ENCODE peak calls at places on chromosome 14, in seven cellular contexts. P is HepG2, V is GM12878, L is SK-N-SH, O is HCT116, W is K562, R is H1. Z is an unnamed sample.
A peak's percentile ranks its signal among the peaks of the same experiment; 100 is the strongest.

GRCh38 chr14:78631551-78631950 is 461.4 kb downstream of the NRXN3 start:
- DNase-seq in P (no peak), V (no peak), L (no peak), O (no peak), W (no peak), R (no peak), Z (no peak)

GRCh38 chr14:77197988-77198387 is 16.4 kb downstream of the TMEM63C start:
- DNase-seq in P (no peak), V (no peak), L (no peak), O (no peak), W (no peak), R (no peak), Z (no peak)

GRCh38 chr14:104443391-104444158 is 136.0 kb upstream of the C14orf180 start:
- DNase-seq in P (no peak), V (no peak), L (peak; percentile 63), O (no peak), W (no peak), R (peak; percentile 17), Z (no peak)

GRCh38 chr14:105173901-105174894 is 5.6 kb upstream of the JAG2 start:
- DNase-seq in P (no peak), V (no peak), L (no peak), O (no peak), W (no peak), R (no peak), Z (no peak)

GRCh38 chr14:52735921-52736489 is 6.0 kb downstream of the STYX start:
- DNase-seq in P (no peak), V (no peak), L (no peak), O (no peak), W (peak; percentile 41), R (no peak), Z (no peak)

GRCh38 chr14:52693532-52693931 is 1.8 kb downstream of the ERO1A start:
- DNase-seq in P (no peak), V (no peak), L (no peak), O (no peak), W (no peak), R (no peak), Z (no peak)

GRCh38 chr14:69327507-69327906 is 67.5 kb downstream of the GALNT16 start:
- DNase-seq in P (no peak), V (no peak), L (no peak), O (no peak), W (no peak), R (no peak), Z (no peak)

GRCh38 chr14:70585221-70585620 is 15.2 kb downstream of the MED6 start:
- DNase-seq in P (no peak), V (no peak), L (no peak), O (no peak), W (no peak), R (no peak), Z (no peak)

GRCh38 chr14:44767646-44768173 is 194.0 kb downstream of the KLHL28 start:
- DNase-seq in P (no peak), V (no peak), L (no peak), O (no peak), W (no peak), R (no peak), Z (no peak)

GRCh38 chr14:52730708-52731111 is 744 bp downstream of the STYX start:
- DNase-seq in P (no peak), V (no peak), L (no peak), O (no peak), W (peak; percentile 49), R (no peak), Z (peak; percentile 49)

GRCh38 chr14:75303415-75303814 is 24.8 kb downstream of the FOS start:
- DNase-seq in P (peak; percentile 66), V (no peak), L (peak; percentile 69), O (peak; percentile 60), W (peak; percentile 79), R (no peak), Z (peak; percentile 69)

GRCh38 chr14:92135269-92135668 is 13.5 kb downstream of the CPSF2 start:
- DNase-seq in P (peak; percentile 31), V (no peak), L (peak; percentile 22), O (peak; percentile 35), W (peak; percentile 9), R (no peak), Z (peak; percentile 55)

GRCh38 chr14:48771717-48772116 is 814.5 kb downstream of the RPS29 start:
- DNase-seq in P (no peak), V (no peak), L (no peak), O (no peak), W (no peak), R (no peak), Z (no peak)

GRCh38 chr14:25677111-25677510 is 627.2 kb upstream of the STXBP6 start:
- DNase-seq in P (no peak), V (no peak), L (no peak), O (no peak), W (no peak), R (no peak), Z (no peak)

GRCh38 chr14:32709072-32709471 is 229.6 kb upstream of the NPAS3 start:
- DNase-seq in P (no peak), V (no peak), L (no peak), O (no peak), W (no peak), R (no peak), Z (no peak)

GRCh38 chr14:100900837-100901390 is 2.6 kb downstream of the RTL1 start:
- DNase-seq in P (peak; percentile 72), V (no peak), L (peak; percentile 81), O (peak; percentile 41), W (peak; percentile 75), R (no peak), Z (no peak)

GRCh38 chr14:84520711-84521338 is 1009.1 kb upstream of the FLRT2 start:
- DNase-seq in P (no peak), V (no peak), L (no peak), O (no peak), W (no peak), R (no peak), Z (peak; percentile 91)

GRCh38 chr14:81402123-81402495 is 2.0 kb upstream of the STON2 start:
- DNase-seq in P (no peak), V (no peak), L (no peak), O (no peak), W (peak; percentile 84), R (no peak), Z (no peak)

GRCh38 chr14:64983439-64984310 is 3.0 kb upstream of the FNTB start:
- DNase-seq in P (peak; percentile 45), V (no peak), L (peak; percentile 65), O (peak; percentile 16), W (peak; percentile 57), R (no peak), Z (peak; percentile 79)

GRCh38 chr14:50875359-50876090 is 3.7 kb downstream of the ABHD12B start:
- DNase-seq in P (peak; percentile 96), V (peak; percentile 78), L (no peak), O (no peak), W (no peak), R (no peak), Z (no peak)

GRCh38 chr14:96031691-96032090 is 7.5 kb upstream of the C14orf132 start:
- DNase-seq in P (no peak), V (no peak), L (no peak), O (no peak), W (no peak), R (no peak), Z (no peak)

GRCh38 chr14:96030136-96030760 is 8.9 kb upstream of the C14orf132 start:
- DNase-seq in P (no peak), V (no peak), L (no peak), O (no peak), W (no peak), R (no peak), Z (no peak)

GRCh38 chr14:96029089-96029650 is 10.0 kb upstream of the C14orf132 start:
- DNase-seq in P (no peak), V (no peak), L (no peak), O (no peak), W (no peak), R (no peak), Z (no peak)

GRCh38 chr14:96027356-96028335 is 11.5 kb upstream of the C14orf132 start:
- DNase-seq in P (no peak), V (no peak), L (no peak), O (no peak), W (no peak), R (no peak), Z (no peak)
- TF ChIP-seq JUND in P (no peak), V (no peak), L (no peak), O (no peak), W (no peak), R (no peak), Z (no peak)

GRCh38 chr14:102581193-102581592 is 11.3 kb upstream of the RCOR1 start:
- DNase-seq in P (no peak), V (no peak), L (no peak), O (no peak), W (no peak), R (no peak), Z (no peak)

GRCh38 chr14:102583726-102584125 is 8.7 kb upstream of the RCOR1 start:
- DNase-seq in P (no peak), V (no peak), L (no peak), O (no peak), W (no peak), R (no peak), Z (no peak)

GRCh38 chr14:102586420-102587119 is 5.9 kb upstream of the RCOR1 start:
- DNase-seq in P (no peak), V (no peak), L (no peak), O (no peak), W (no peak), R (no peak), Z (no peak)

GRCh38 chr14:102588821-102589220 is 3.6 kb upstream of the RCOR1 start:
- DNase-seq in P (no peak), V (no peak), L (no peak), O (no peak), W (no peak), R (no peak), Z (no peak)

GRCh38 chr14:102584871-102585869 is 7.3 kb upstream of the RCOR1 start:
- DNase-seq in P (no peak), V (no peak), L (peak; percentile 43), O (no peak), W (peak; percentile 54), R (no peak), Z (no peak)
- TF ChIP-seq JUND in P (no peak), V (no peak), L (no peak), O (no peak), W (peak; percentile 38), R (no peak), Z (no peak)

GRCh38 chr14:37246427-37246829 is 48.7 kb downstream of the MIPOL1 start:
- DNase-seq in P (peak; percentile 86), V (no peak), L (peak; percentile 1), O (peak; percentile 39), W (peak; percentile 54), R (no peak), Z (peak; percentile 87)
- TF ChIP-seq JUND in P (no peak), V (no peak), L (no peak), O (no peak), W (no peak), R (no peak), Z (peak; percentile 92)

DNA sequence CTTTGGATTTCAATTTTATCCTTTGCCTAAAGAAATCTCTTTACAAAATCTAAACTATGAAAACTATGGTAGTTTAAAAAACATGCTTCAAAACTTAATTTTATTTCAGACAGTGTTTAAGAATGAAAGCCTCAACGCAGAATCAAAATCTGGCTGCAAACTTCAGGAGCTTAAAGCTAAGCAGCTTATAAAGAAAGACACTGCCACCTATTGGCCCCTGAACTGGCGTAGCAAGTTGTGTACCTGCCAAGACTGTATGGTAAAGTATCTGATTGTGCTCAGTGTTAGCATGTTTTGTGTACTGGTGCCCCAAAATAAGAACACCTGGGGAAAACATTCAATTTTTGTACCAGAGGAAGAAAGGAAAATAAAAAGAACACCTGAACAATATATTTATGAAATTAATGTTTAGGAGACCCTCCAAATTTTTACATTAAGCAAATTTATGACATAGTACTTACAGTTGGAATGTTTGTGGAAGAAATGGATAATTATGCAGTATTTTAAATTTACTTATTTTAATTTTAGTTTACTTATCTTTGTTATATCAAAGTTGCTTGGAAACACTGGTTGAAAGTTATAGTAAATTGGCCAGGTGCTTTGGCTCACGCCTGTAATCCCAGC is 12.2 kb downstream of the UBR7 start:
- DNase-seq in P (peak; percentile 67), V (no peak), L (peak; percentile 55), O (peak; percentile 51), W (peak; percentile 63), R (no peak), Z (peak; percentile 67)
- TF ChIP-seq JUND in P (no peak), V (no peak), L (no peak), O (no peak), W (no peak), R (no peak), Z (no peak)